ENCODE peak calls at places on chromosome 1, in seven cellular contexts. W is activated naive CD4-positive, alpha-beta T cell; E is HEK293T; P is progenitor cell of endocrine pancreas; C is T-helper 2 cell; Y is HCEC 1CT; G is hippocampal formation. T is an unnamed sample.
A peak's percentile ranks its signal among the peaks of the same experiment; 100 is the strongest.

GRCh38 chr1:8165595-8166360 is 139.7 kb upstream of the ERRFI1 start:
- DNase-seq in W (no peak), E (no peak), P (no peak), C (no peak), Y (no peak), G (no peak), T (no peak)

GRCh38 chr1:9292361-9293240 is at the start of gene SPSB1:
- DNase-seq in W (peak; percentile 65), E (peak; percentile 80), P (peak; percentile 32), C (peak; percentile 41), Y (peak; percentile 82), G (peak; percentile 74), T (peak; percentile 87)

GRCh38 chr1:206489980-206490534 is 17.3 kb upstream of the RASSF5 start:
- DNase-seq in W (peak; percentile 70), E (peak; percentile 93), P (peak; percentile 74), C (peak; percentile 72), Y (peak; percentile 58), G (peak; percentile 50), T (peak; percentile 89)

GRCh38 chr1:1203561-1204424 is 2.6 kb downstream of the TNFRSF18 start:
- DNase-seq in W (no peak), E (no peak), P (no peak), C (no peak), Y (no peak), G (no peak), T (no peak)

GRCh38 chr1:90208949-90209348 is 214.0 kb downstream of the ZNF326 start:
- DNase-seq in W (no peak), E (no peak), P (no peak), C (no peak), Y (no peak), G (no peak), T (no peak)

GRCh38 chr1:117061986-117062415 is 1.9 kb downstream of the TTF2 start:
- DNase-seq in W (no peak), E (no peak), P (no peak), C (no peak), Y (peak; percentile 59), G (no peak), T (peak; percentile 79)

GRCh38 chr1:205913451-205914204 is 29.6 kb downstream of the SLC26A9 start:
- DNase-seq in W (no peak), E (no peak), P (no peak), C (no peak), Y (no peak), G (no peak), T (no peak)

GRCh38 chr1:71745326-71745725 is 537.0 kb downstream of the NEGR1 start:
- DNase-seq in W (no peak), E (no peak), P (no peak), C (no peak), Y (no peak), G (no peak), T (no peak)

GRCh38 chr1:20785907-20786309 is 1.2 kb downstream of the HP1BP3 start:
- DNase-seq in W (peak; percentile 24), E (peak; percentile 11), P (no peak), C (no peak), Y (peak; percentile 7), G (no peak), T (no peak)

GRCh38 chr1:24514946-24515345 is 12.3 kb downstream of the RCAN3 start:
- DNase-seq in W (no peak), E (no peak), P (no peak), C (no peak), Y (no peak), G (no peak), T (no peak)

GRCh38 chr1:198754670-198755069 is 115.8 kb downstream of the PTPRC start:
- DNase-seq in W (no peak), E (no peak), P (no peak), C (no peak), Y (no peak), G (no peak), T (no peak)

GRCh38 chr1:195894411-195894810 is 713.8 kb downstream of the KCNT2 start:
- DNase-seq in W (no peak), E (no peak), P (no peak), C (no peak), Y (no peak), G (no peak), T (no peak)